ENCODE peak calls at places on chromosomes 7 and 10, in nine cellular contexts. T, B, H, A, G, Q, O, R and K are unnamed samples.

GRCh38 chr7:151087247-151088018 is 1.2 kb downstream of the AGAP3 start:
- DNase-seq in H (peak), A (no peak), R (no peak), Q (peak), T (peak), O (peak), G (peak), B (peak), K (peak)

GRCh38 chr7:109522585-109522984 is 952.9 kb downstream of the DNAJB9 start:
- DNase-seq in G (no peak), A (no peak), Q (no peak), R (no peak), H (no peak), O (no peak), T (no peak), B (no peak), K (no peak)

GRCh38 chr10:111756541-111757061 is 427.0 kb downstream of the GPAM start:
- DNase-seq in B (peak), A (no peak), G (no peak), R (peak), H (peak), Q (peak), O (no peak), T (peak), K (no peak)

GRCh38 chr7:2521952-2522591 is 2.5 kb downstream of the LFNG start:
- DNase-seq in R (peak), O (peak), H (peak), T (peak), B (peak), G (peak), Q (peak), A (peak), K (peak)

GRCh38 chr10:97520520-97520919 is 21.8 kb downstream of the UBTD1 start:
- DNase-seq in O (no peak), B (no peak), Q (no peak), G (no peak), R (no peak), H (no peak), A (no peak), T (no peak), K (no peak)

GRCh38 chr10:45580781-45581496 is 91.6 kb downstream of the ZFAND4 start:
- DNase-seq in B (no peak), H (no peak), O (no peak), G (no peak), Q (peak), A (no peak), R (no peak), T (no peak), K (no peak)

GRCh38 chr10:84540617-84541288 is 212.4 kb downstream of the CCSER2 start:
- DNase-seq in H (peak), A (peak), B (peak), G (peak), R (peak), Q (peak), O (no peak), T (peak), K (peak)

GRCh38 chr10:48363617-48364355 is 57.3 kb downstream of the MAPK8 start:
- DNase-seq in A (no peak), G (peak), T (no peak), H (peak), Q (peak), O (peak), B (peak), R (no peak), K (no peak)

GRCh38 chr7:1232623-1233327 is at the start of gene UNCX:
- DNase-seq in H (no peak), A (no peak), B (peak), O (no peak), Q (no peak), R (no peak), T (no peak), G (no peak), K (no peak)

GRCh38 chr7:42522227-42522991 is 285.4 kb upstream of the GLI3 start:
- DNase-seq in B (no peak), Q (no peak), R (no peak), O (no peak), T (no peak), G (no peak), H (no peak), A (no peak), K (no peak)

GRCh38 chr7:30366606-30367005 is 82.2 kb downstream of the ZNRF2 start:
- DNase-seq in Q (no peak), R (no peak), H (peak), T (no peak), A (no peak), G (no peak), O (no peak), B (no peak), K (no peak)

GRCh38 chr7:104972510-104972909 is 41.5 kb upstream of the KMT2E start:
- DNase-seq in Q (no peak), T (no peak), R (no peak), G (no peak), H (peak), A (no peak), B (no peak), O (no peak), K (no peak)

GRCh38 chr10:132461683-132462231 is 64.8 kb downstream of the PWWP2B start:
- DNase-seq in T (no peak), Q (peak), G (no peak), R (no peak), B (no peak), O (no peak), A (no peak), H (no peak), K (peak)

GRCh38 chr7:137395425-137395824 is 51.9 kb upstream of the PTN start:
- DNase-seq in H (no peak), A (no peak), G (no peak), B (peak), R (no peak), O (peak), Q (no peak), T (no peak), K (no peak)

GRCh38 chr7:92368741-92369140 is 78.5 kb upstream of the GATAD1 start:
- DNase-seq in H (no peak), O (no peak), Q (no peak), R (no peak), G (no peak), A (no peak), T (no peak), B (no peak), K (no peak)

GRCh38 chr7:55490099-55490498 is 82.2 kb downstream of the VOPP1 start:
- DNase-seq in T (no peak), G (no peak), H (no peak), B (no peak), O (no peak), R (no peak), A (no peak), Q (no peak), K (no peak)

GRCh38 chr10:124875596-124875995 is 66.3 kb upstream of the ZRANB1 start:
- DNase-seq in B (peak), O (no peak), T (no peak), Q (no peak), G (no peak), R (no peak), A (no peak), H (peak), K (no peak)

GRCh38 chr10:43267811-43268210 is 946 bp upstream of the RASGEF1A start:
- DNase-seq in O (no peak), T (no peak), Q (no peak), A (no peak), H (no peak), G (no peak), R (no peak), B (no peak), K (no peak)

GRCh38 chr7:92034116-92034515 is 93.5 kb downstream of the AKAP9 start:
- DNase-seq in H (no peak), G (no peak), A (no peak), B (no peak), Q (no peak), T (no peak), R (no peak), O (no peak), K (no peak)

GRCh38 chr10:132939957-132940790 is 2.2 kb downstream of the CFAP46 start:
- DNase-seq in A (no peak), T (peak), B (peak), Q (peak), O (no peak), G (no peak), H (peak), R (peak), K (no peak)

GRCh38 chr10:124686707-124687376 is 57.3 kb downstream of the FAM53B start:
- DNase-seq in Q (no peak), A (no peak), T (no peak), R (no peak), H (no peak), B (peak), O (no peak), G (no peak), K (peak)

GRCh38 chr10:28077889-28078288 is 79.0 kb upstream of the ODAD2 start:
- DNase-seq in B (peak), O (no peak), T (no peak), H (peak), R (no peak), G (no peak), Q (no peak), A (no peak), K (no peak)

GRCh38 chr7:5423844-5424688 is 432 bp upstream of the TNRC18 start:
- DNase-seq in R (no peak), G (peak), A (no peak), T (peak), H (peak), Q (peak), B (peak), O (peak), K (peak)

GRCh38 chr10:113320980-113321379 is 231.9 kb upstream of the HABP2 start:
- DNase-seq in A (no peak), Q (no peak), T (no peak), B (no peak), G (no peak), O (no peak), R (no peak), H (no peak), K (no peak)

GRCh38 chr7:44325181-44325671 is at the start of gene CAMK2B:
- DNase-seq in T (no peak), R (no peak), B (peak), Q (no peak), A (no peak), H (no peak), G (no peak), O (no peak), K (no peak)